ENCODE peak calls at places on chromosomes 1 and 21, in seven cellular contexts. E, A, Z, Y, G, N and S are unnamed samples.
A peak's percentile ranks its signal among the peaks of the same experiment; 100 is the strongest.

GRCh38 chr1:226111865-226112395 is 49.4 kb downstream of the H3-3A start:
- DNase-seq in E (no peak), A (no peak), Z (no peak), Y (no peak), G (no peak), N (no peak), S (no peak)

GRCh38 chr1:89525169-89525855 is 683 bp downstream of the LRRC8B start:
- DNase-seq in E (no peak), A (peak; percentile 62), Z (peak; percentile 31), Y (peak; percentile 79), G (peak; percentile 47), N (peak; percentile 29), S (peak; percentile 37)

GRCh38 chr1:51859333-51859732 is 19.2 kb downstream of the NRDC start:
- DNase-seq in E (no peak), A (no peak), Z (no peak), Y (no peak), G (no peak), N (no peak), S (no peak)

GRCh38 chr1:5597991-5598823 is 394.0 kb downstream of the NPHP4 start:
- DNase-seq in E (peak; percentile 76), A (no peak), Z (no peak), Y (no peak), G (no peak), N (no peak), S (no peak)

GRCh38 chr1:36207339-36207738 is 16.9 kb upstream of the THRAP3 start:
- DNase-seq in E (no peak), A (peak; percentile 54), Z (no peak), Y (no peak), G (no peak), N (no peak), S (peak; percentile 65)

GRCh38 chr1:106276856-106277255 is 779.6 kb upstream of the PRMT6 start:
- DNase-seq in E (no peak), A (no peak), Z (no peak), Y (no peak), G (no peak), N (no peak), S (no peak)

GRCh38 chr1:24900486-24900849 is 29.6 kb downstream of the RUNX3 start:
- DNase-seq in E (no peak), A (peak; percentile 16), Z (no peak), Y (no peak), G (no peak), N (no peak), S (no peak)

GRCh38 chr1:86339421-86339820 is 56.7 kb downstream of the ODF2L start:
- DNase-seq in E (no peak), A (peak; percentile 36), Z (no peak), Y (no peak), G (no peak), N (peak; percentile 11), S (no peak)

GRCh38 chr1:94884101-94884875 is 42.6 kb downstream of the CNN3 start:
- DNase-seq in E (peak; percentile 86), A (peak; percentile 43), Z (peak; percentile 67), Y (no peak), G (no peak), N (no peak), S (peak; percentile 65)

GRCh38 chr1:185477638-185478216 is 160.7 kb upstream of the IVNS1ABP start:
- DNase-seq in E (no peak), A (no peak), Z (no peak), Y (no peak), G (no peak), N (no peak), S (no peak)

GRCh38 chr1:6460349-6461236 is 5.4 kb downstream of the TNFRSF25 start:
- DNase-seq in E (no peak), A (no peak), Z (no peak), Y (peak; percentile 91), G (peak; percentile 93), N (no peak), S (no peak)

GRCh38 chr1:228748431-228748830 is 13.2 kb downstream of the RHOU start:
- DNase-seq in E (no peak), A (no peak), Z (no peak), Y (no peak), G (no peak), N (no peak), S (no peak)

GRCh38 chr1:9401080-9401453 is 108.4 kb downstream of the SPSB1 start:
- DNase-seq in E (no peak), A (no peak), Z (no peak), Y (no peak), G (no peak), N (no peak), S (no peak)

GRCh38 chr1:41726899-41727748 is 191.6 kb downstream of the HIVEP3 start:
- DNase-seq in E (no peak), A (peak; percentile 87), Z (peak; percentile 57), Y (peak; percentile 71), G (no peak), N (peak; percentile 80), S (peak; percentile 77)

GRCh38 chr1:118158918-118159317 is 26.1 kb downstream of the SPAG17 start:
- DNase-seq in E (no peak), A (no peak), Z (no peak), Y (no peak), G (no peak), N (no peak), S (no peak)

GRCh38 chr1:177952249-177952648 is 17.6 kb downstream of the SEC16B start:
- DNase-seq in E (peak; percentile 30), A (no peak), Z (no peak), Y (no peak), G (no peak), N (no peak), S (no peak)

GRCh38 chr1:7146710-7147109 is 361.5 kb downstream of the CAMTA1 start:
- DNase-seq in E (no peak), A (no peak), Z (no peak), Y (no peak), G (no peak), N (no peak), S (no peak)

GRCh38 chr1:167066333-167067122 is 23.6 kb downstream of the GPA33 start:
- DNase-seq in E (peak; percentile 94), A (peak; percentile 78), Z (peak; percentile 77), Y (peak; percentile 95), G (peak; percentile 80), N (peak; percentile 65), S (peak; percentile 67)

GRCh38 chr1:235060607-235061470 is 67.8 kb downstream of the TOMM20 start:
- DNase-seq in E (no peak), A (no peak), Z (peak; percentile 70), Y (no peak), G (no peak), N (no peak), S (no peak)

GRCh38 chr1:19762175-19762779 is 37.4 kb downstream of the TMCO4 start:
- DNase-seq in E (no peak), A (no peak), Z (no peak), Y (peak; percentile 73), G (peak; percentile 20), N (no peak), S (peak; percentile 8)

GRCh38 chr21:45015469-45015860 is 58.9 kb upstream of the ADARB1 start:
- DNase-seq in E (no peak), A (peak; percentile 16), Z (no peak), Y (no peak), G (no peak), N (no peak), S (no peak)

GRCh38 chr1:156387899-156388813 is 19.1 kb downstream of the RHBG start:
- DNase-seq in E (no peak), A (no peak), Z (no peak), Y (no peak), G (no peak), N (no peak), S (peak; percentile 94)

GRCh38 chr1:30706528-30706927 is 16.9 kb downstream of the MATN1 start:
- DNase-seq in E (no peak), A (peak; percentile 64), Z (no peak), Y (no peak), G (no peak), N (no peak), S (peak; percentile 60)

GRCh38 chr1:54610048-54610447 is 13.3 kb downstream of the FAM151A start:
- DNase-seq in E (no peak), A (no peak), Z (no peak), Y (no peak), G (no peak), N (no peak), S (no peak)

GRCh38 chr1:36093226-36093625 is 4.5 kb downstream of the ADPRS start:
- DNase-seq in E (no peak), A (no peak), Z (no peak), Y (no peak), G (no peak), N (no peak), S (no peak)

GRCh38 chr21:38447611-38448010 is 50.7 kb downstream of the ERG start:
- DNase-seq in E (no peak), A (no peak), Z (no peak), Y (no peak), G (no peak), N (no peak), S (no peak)

GRCh38 chr1:84156210-84156621 is 12.1 kb downstream of the PRKACB start:
- DNase-seq in E (no peak), A (no peak), Z (no peak), Y (no peak), G (no peak), N (no peak), S (no peak)

GRCh38 chr21:35046880-35047229 is 2.2 kb downstream of the RUNX1 start:
- DNase-seq in E (no peak), A (no peak), Z (no peak), Y (no peak), G (no peak), N (no peak), S (no peak)

GRCh38 chr1:155004352-155005075 is 1.9 kb downstream of the ZBTB7B start:
- DNase-seq in E (no peak), A (no peak), Z (no peak), Y (no peak), G (no peak), N (no peak), S (no peak)

GRCh38 chr1:155000475-155000724 is 2.2 kb upstream of the ZBTB7B start:
- DNase-seq in E (no peak), A (peak; percentile 58), Z (no peak), Y (peak; percentile 84), G (no peak), N (peak; percentile 83), S (no peak)

GRCh38 chr1:206794294-206794908 is 22.1 kb upstream of the IL10 start:
- DNase-seq in E (no peak), A (no peak), Z (no peak), Y (no peak), G (no peak), N (no peak), S (no peak)

GRCh38 chr1:222240536-222241181 is 307.2 kb downstream of the HHIPL2 start:
- DNase-seq in E (no peak), A (no peak), Z (no peak), Y (no peak), G (no peak), N (no peak), S (no peak)

GRCh38 chr1:229434641-229435051 is 752 bp upstream of the ACTA1 start:
- DNase-seq in E (no peak), A (no peak), Z (no peak), Y (no peak), G (no peak), N (no peak), S (no peak)

GRCh38 chr21:25885880-25886279 is 151.1 kb downstream of the GABPA start:
- DNase-seq in E (no peak), A (no peak), Z (no peak), Y (no peak), G (no peak), N (no peak), S (no peak)

GRCh38 chr1:110511436-110511835 is 7.5 kb downstream of the KCNA10 start:
- DNase-seq in E (no peak), A (no peak), Z (no peak), Y (no peak), G (no peak), N (no peak), S (no peak)